ENCODE peak calls at places on chromosomes 4 and X, in five cellular contexts. One of them, this sample, is unnamed. For H3K36me3, the result is how much of the 10 kb centered on the place peaks cover.

GRCh38 chr4:181030961-181031360 is 1212.2 kb upstream of the TENM3 start:
- DNase-seq in breast epithelium: no peak
- DNase-seq in right lobe of liver: no peak
- DNase-seq in HCT116: no peak
- DNase-seq in mucosa of descending colon: no peak
- DNase-seq in this sample: no peak

GRCh38 chr4:165355900-165356300 is 22.9 kb upstream of the CPE start:
- DNase-seq in right lobe of liver: peak
- DNase-seq in HCT116: peak
- DNase-seq in mucosa of descending colon: no peak
- DNase-seq in breast epithelium: no peak
- DNase-seq in this sample: no peak

GRCh38 chr4:155676430-155676825 is 9.8 kb downstream of the GUCY1A1 start:
- DNase-seq in right lobe of liver: no peak
- DNase-seq in breast epithelium: no peak
- DNase-seq in mucosa of descending colon: no peak
- DNase-seq in HCT116: no peak
- DNase-seq in this sample: no peak

GRCh38 chr4:41994461-41994860 is 4.1 kb downstream of the SLC30A9 start:
- DNase-seq in mucosa of descending colon: no peak
- DNase-seq in HCT116: no peak
- DNase-seq in breast epithelium: no peak
- DNase-seq in right lobe of liver: no peak
- DNase-seq in this sample: no peak

GRCh38 chr4:92091335-92091734 is 212.4 kb upstream of the GRID2 start:
- DNase-seq in mucosa of descending colon: no peak
- DNase-seq in right lobe of liver: no peak
- DNase-seq in breast epithelium: no peak
- DNase-seq in HCT116: no peak
- DNase-seq in this sample: no peak

GRCh38 chrX:47243351-47243750 is 10.5 kb downstream of the USP11 start:
- DNase-seq in right lobe of liver: no peak
- DNase-seq in breast epithelium: no peak
- DNase-seq in mucosa of descending colon: no peak
- DNase-seq in HCT116: no peak
- DNase-seq in this sample: peak

GRCh38 chr4:157792716-157793115 is 380.1 kb downstream of the GASK1B start:
- DNase-seq in right lobe of liver: no peak
- DNase-seq in mucosa of descending colon: no peak
- DNase-seq in HCT116: no peak
- DNase-seq in breast epithelium: no peak
- DNase-seq in this sample: no peak

GRCh38 chr4:176270669-176271068 is 1.6 kb upstream of the ASB5 start:
- DNase-seq in right lobe of liver: no peak
- DNase-seq in HCT116: peak
- DNase-seq in mucosa of descending colon: no peak
- DNase-seq in breast epithelium: no peak
- DNase-seq in this sample: no peak

GRCh38 chr4:22969314-22969896 is 276.7 kb downstream of the GBA3 start:
- DNase-seq in breast epithelium: no peak
- DNase-seq in right lobe of liver: no peak
- DNase-seq in mucosa of descending colon: no peak
- DNase-seq in HCT116: no peak
- DNase-seq in this sample: no peak

GRCh38 chr4:139108567-139109128 is 68.4 kb downstream of the ELF2 start:
- DNase-seq in right lobe of liver: no peak
- DNase-seq in HCT116: no peak
- DNase-seq in breast epithelium: no peak
- DNase-seq in mucosa of descending colon: no peak
- DNase-seq in this sample: no peak

GRCh38 chrX:30904632-30905031 is 15.6 kb upstream of the TAB3 start:
- DNase-seq in breast epithelium: no peak
- DNase-seq in mucosa of descending colon: no peak
- DNase-seq in HCT116: no peak
- DNase-seq in right lobe of liver: no peak
- DNase-seq in this sample: no peak

GRCh38 chrX:21883258-21883657 is 27.5 kb downstream of the YY2 start:
- DNase-seq in breast epithelium: no peak
- DNase-seq in mucosa of descending colon: no peak
- DNase-seq in HCT116: no peak
- DNase-seq in right lobe of liver: peak
- DNase-seq in this sample: no peak

GRCh38 chr4:163913571-163913970 is 419.1 kb downstream of the TMA16 start:
- DNase-seq in mucosa of descending colon: no peak
- DNase-seq in breast epithelium: no peak
- DNase-seq in HCT116: no peak
- DNase-seq in right lobe of liver: no peak
- DNase-seq in this sample: no peak

GRCh38 chr4:176601156-176601555 is 191.6 kb downstream of the VEGFC start:
- DNase-seq in mucosa of descending colon: no peak
- DNase-seq in breast epithelium: no peak
- DNase-seq in right lobe of liver: no peak
- DNase-seq in HCT116: no peak
- DNase-seq in this sample: no peak

GRCh38 chr4:6680372-6681034 is 13.2 kb upstream of the S100P start:
- DNase-seq in right lobe of liver: no peak
- DNase-seq in mucosa of descending colon: no peak
- DNase-seq in HCT116: no peak
- DNase-seq in breast epithelium: no peak
- DNase-seq in this sample: no peak

GRCh38 chr4:62683799-62684566 is 1483.9 kb downstream of the ADGRL3 start:
- DNase-seq in breast epithelium: no peak
- DNase-seq in mucosa of descending colon: no peak
- DNase-seq in right lobe of liver: no peak
- DNase-seq in HCT116: no peak
- DNase-seq in this sample: no peak

GRCh38 chrX:38561951-38562719 is 793 bp downstream of the TSPAN7 start:
- DNase-seq in right lobe of liver: peak
- DNase-seq in HCT116: no peak
- DNase-seq in breast epithelium: no peak
- DNase-seq in mucosa of descending colon: peak
- DNase-seq in this sample: peak

GRCh38 chrX:1589356-1590130 is 1.9 kb upstream of the AKAP17A start:
- DNase-seq in mucosa of descending colon: no peak
- DNase-seq in right lobe of liver: no peak
- DNase-seq in HCT116: no peak
- DNase-seq in breast epithelium: no peak
- DNase-seq in this sample: no peak

GRCh38 chrX:78652971-78653822 is 5.9 kb downstream of the RTL3 start:
- DNase-seq in HCT116: no peak
- DNase-seq in mucosa of descending colon: no peak
- DNase-seq in right lobe of liver: no peak
- DNase-seq in breast epithelium: no peak
- DNase-seq in this sample: no peak

GRCh38 chrX:66677430-66677829 is 38.6 kb upstream of the EDA2R start:
- DNase-seq in mucosa of descending colon: no peak
- DNase-seq in breast epithelium: no peak
- DNase-seq in right lobe of liver: no peak
- DNase-seq in HCT116: no peak
- DNase-seq in this sample: no peak

GRCh38 chr4:87884976-87885574 is 52.3 kb downstream of the MEPE start:
- DNase-seq in mucosa of descending colon: no peak
- DNase-seq in right lobe of liver: no peak
- DNase-seq in breast epithelium: no peak
- DNase-seq in HCT116: no peak
- DNase-seq in this sample: no peak

GRCh38 chr4:17468638-17469221 is 43.2 kb downstream of the QDPR start:
- DNase-seq in right lobe of liver: no peak
- DNase-seq in breast epithelium: no peak
- DNase-seq in mucosa of descending colon: no peak
- DNase-seq in HCT116: peak
- DNase-seq in this sample: no peak

GRCh38 chrX:103356023-103356798 is at the start of gene TCEAL9:
- DNase-seq in right lobe of liver: peak
- DNase-seq in breast epithelium: peak
- DNase-seq in HCT116: peak
- DNase-seq in mucosa of descending colon: peak
- DNase-seq in this sample: no peak

GRCh38 chr4:147078875-147079658 is 133.4 kb upstream of the TTC29 start:
- DNase-seq in right lobe of liver: no peak
- DNase-seq in HCT116: no peak
- DNase-seq in mucosa of descending colon: no peak
- DNase-seq in breast epithelium: no peak
- DNase-seq in this sample: no peak

GRCh38 chrX:15853586-15854079 is 980 bp downstream of the AP1S2 start:
- DNase-seq in mucosa of descending colon: no peak
- DNase-seq in right lobe of liver: no peak
- DNase-seq in HCT116: no peak
- DNase-seq in breast epithelium: no peak
- DNase-seq in this sample: no peak

GRCh38 chr4:174524242-174524641 is 2.0 kb upstream of the HPGD start:
- DNase-seq in breast epithelium: no peak
- DNase-seq in mucosa of descending colon: peak
- DNase-seq in HCT116: no peak
- DNase-seq in right lobe of liver: no peak
- DNase-seq in this sample: no peak

GRCh38 chr4:761739-762138 is 56.1 kb downstream of the PCGF3 start:
- DNase-seq in right lobe of liver: no peak
- DNase-seq in mucosa of descending colon: no peak
- DNase-seq in HCT116: no peak
- DNase-seq in breast epithelium: no peak
- DNase-seq in this sample: no peak

GRCh38 chr4:762211-763190 is 56.9 kb downstream of the PCGF3 start:
- DNase-seq in HCT116: no peak
- DNase-seq in mucosa of descending colon: no peak
- DNase-seq in breast epithelium: no peak
- DNase-seq in right lobe of liver: peak
- DNase-seq in this sample: no peak

GRCh38 chr4:760616-761015 is 55.0 kb downstream of the PCGF3 start:
- DNase-seq in breast epithelium: no peak
- DNase-seq in mucosa of descending colon: no peak
- DNase-seq in HCT116: no peak
- DNase-seq in right lobe of liver: no peak
- DNase-seq in this sample: no peak

GRCh38 chr4:763191-763810 is 57.7 kb downstream of the PCGF3 start:
- DNase-seq in breast epithelium: no peak
- DNase-seq in HCT116: no peak
- DNase-seq in right lobe of liver: no peak
- DNase-seq in mucosa of descending colon: no peak
- DNase-seq in this sample: no peak

GRCh38 chr4:761086-761485 is 55.5 kb downstream of the PCGF3 start:
- DNase-seq in right lobe of liver: no peak
- DNase-seq in HCT116: no peak
- DNase-seq in breast epithelium: no peak
- DNase-seq in mucosa of descending colon: no peak
- DNase-seq in this sample: no peak
- H3K36me3 ChIP-seq in right lobe of liver: under half
- H3K36me3 ChIP-seq in HCT116: under half
- H3K36me3 ChIP-seq in breast epithelium: under half
- H3K36me3 ChIP-seq in mucosa of descending colon: under half
- H3K36me3 ChIP-seq in this sample: half or more

GRCh38 chr4:86129546-86129945 is 230.3 kb downstream of the MAPK10 start:
- DNase-seq in breast epithelium: no peak
- DNase-seq in HCT116: no peak
- DNase-seq in right lobe of liver: no peak
- DNase-seq in mucosa of descending colon: no peak
- DNase-seq in this sample: no peak
- TF ChIP-seq CTCF in breast epithelium: no peak
- TF ChIP-seq CTCF in HCT116: no peak
- TF ChIP-seq CTCF in right lobe of liver: no peak
- TF ChIP-seq CTCF in mucosa of descending colon: no peak
- TF ChIP-seq CTCF in this sample: no peak

DNA sequence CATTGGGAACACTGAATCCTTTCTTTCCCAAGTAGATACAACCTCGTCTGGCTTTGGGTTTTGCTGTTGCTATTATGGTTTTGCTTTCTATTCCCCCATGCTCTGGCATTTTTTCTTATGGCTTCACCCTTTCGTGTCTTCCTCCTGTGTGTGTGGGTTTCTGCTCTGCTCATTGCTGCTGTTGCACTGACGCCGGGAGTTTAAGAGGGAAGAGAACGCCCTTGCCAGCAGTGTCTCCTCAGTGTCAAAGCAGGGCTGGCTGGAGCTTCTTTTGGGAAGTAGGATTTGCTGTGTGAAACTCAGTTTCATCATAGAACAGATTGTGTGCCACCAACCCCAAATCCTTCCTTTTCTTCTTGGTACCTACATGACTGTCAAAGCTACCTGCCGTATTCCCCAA is 63.7 kb downstream of the CLDN22 start:
- DNase-seq in right lobe of liver: no peak
- DNase-seq in HCT116: no peak
- DNase-seq in mucosa of descending colon: no peak
- DNase-seq in breast epithelium: no peak
- DNase-seq in this sample: no peak
- H3K36me3 ChIP-seq in right lobe of liver: under half
- H3K36me3 ChIP-seq in HCT116: under half
- H3K36me3 ChIP-seq in mucosa of descending colon: under half
- H3K36me3 ChIP-seq in breast epithelium: under half
- H3K36me3 ChIP-seq in this sample: under half

GRCh38 chr4:24805566-24805965 is 10.2 kb downstream of the SOD3 start:
- DNase-seq in breast epithelium: no peak
- DNase-seq in mucosa of descending colon: no peak
- DNase-seq in HCT116: no peak
- DNase-seq in right lobe of liver: no peak
- DNase-seq in this sample: no peak
- TF ChIP-seq CTCF in breast epithelium: no peak
- TF ChIP-seq CTCF in mucosa of descending colon: no peak
- TF ChIP-seq CTCF in HCT116: no peak
- TF ChIP-seq CTCF in right lobe of liver: no peak
- TF ChIP-seq CTCF in this sample: no peak

DNA sequence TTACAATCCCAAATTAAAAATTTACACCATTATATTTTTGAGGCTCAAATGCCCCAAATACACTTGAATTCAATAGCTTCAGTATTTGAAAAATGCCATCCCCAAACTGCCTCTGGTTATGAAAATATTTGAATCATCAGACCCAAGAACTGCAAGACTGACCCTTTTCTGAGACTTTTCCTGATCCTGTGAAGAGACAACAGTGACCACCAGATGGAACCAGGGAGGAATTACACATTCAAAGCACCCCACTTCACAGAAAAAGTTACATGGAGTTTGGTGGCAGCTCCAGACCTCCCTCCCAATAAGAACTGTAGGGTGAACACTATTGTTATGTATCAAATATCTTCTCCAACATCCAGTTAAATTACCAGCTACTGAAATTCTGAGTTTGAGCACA is 44.0 kb upstream of the SCD5 start:
- DNase-seq in breast epithelium: no peak
- DNase-seq in right lobe of liver: no peak
- DNase-seq in HCT116: no peak
- DNase-seq in mucosa of descending colon: no peak
- DNase-seq in this sample: no peak
- H3K36me3 ChIP-seq in breast epithelium: under half
- H3K36me3 ChIP-seq in right lobe of liver: under half
- H3K36me3 ChIP-seq in HCT116: under half
- H3K36me3 ChIP-seq in mucosa of descending colon: under half
- H3K36me3 ChIP-seq in this sample: half or more

GRCh38 chrX:56284269-56284668 is 52.1 kb downstream of the KLF8 start:
- DNase-seq in right lobe of liver: no peak
- DNase-seq in breast epithelium: no peak
- DNase-seq in mucosa of descending colon: no peak
- DNase-seq in HCT116: no peak
- DNase-seq in this sample: no peak

GRCh38 chrX:56279869-56280268 is 47.7 kb downstream of the KLF8 start:
- DNase-seq in HCT116: no peak
- DNase-seq in breast epithelium: no peak
- DNase-seq in right lobe of liver: no peak
- DNase-seq in mucosa of descending colon: no peak
- DNase-seq in this sample: no peak

GRCh38 chrX:56281789-56282188 is 49.6 kb downstream of the KLF8 start:
- DNase-seq in right lobe of liver: no peak
- DNase-seq in mucosa of descending colon: no peak
- DNase-seq in breast epithelium: no peak
- DNase-seq in HCT116: peak
- DNase-seq in this sample: no peak
- TF ChIP-seq CTCF in right lobe of liver: peak
- TF ChIP-seq CTCF in mucosa of descending colon: no peak
- TF ChIP-seq CTCF in breast epithelium: no peak
- TF ChIP-seq CTCF in HCT116: peak
- TF ChIP-seq CTCF in this sample: no peak